ENCODE peak calls at places on chromosomes 6 and 20, in nine cellular contexts. One of them, this sample, is unnamed.

GRCh38 chr20:9087531-9088217 is 18.8 kb downstream of the PLCB4 start:
- DNase-seq in MCF 10A: no peak
- DNase-seq in fibroblast of gingiva: no peak
- DNase-seq in SK-MEL-5: no peak
- DNase-seq in NCI-H774: no peak
- DNase-seq in Peyer's patch: no peak
- DNase-seq in NCI-H187: peak; percentile 40
- DNase-seq in psoas muscle: no peak
- DNase-seq in putamen: no peak
- DNase-seq in this sample: no peak

GRCh38 chr6:159999240-159999671 is 30.4 kb downstream of the IGF2R start:
- DNase-seq in MCF 10A: no peak
- DNase-seq in fibroblast of gingiva: no peak
- DNase-seq in SK-MEL-5: no peak
- DNase-seq in NCI-H774: no peak
- DNase-seq in Peyer's patch: no peak
- DNase-seq in NCI-H187: no peak
- DNase-seq in psoas muscle: no peak
- DNase-seq in putamen: no peak
- DNase-seq in this sample: no peak

GRCh38 chr6:70725817-70726413 is 58.2 kb downstream of the SMAP1 start:
- DNase-seq in MCF 10A: peak; percentile 4
- DNase-seq in fibroblast of gingiva: peak; percentile 75
- DNase-seq in SK-MEL-5: no peak
- DNase-seq in NCI-H774: no peak
- DNase-seq in Peyer's patch: no peak
- DNase-seq in NCI-H187: no peak
- DNase-seq in psoas muscle: no peak
- DNase-seq in putamen: no peak
- DNase-seq in this sample: no peak

GRCh38 chr6:7523922-7524321 is 17.5 kb upstream of the DSP start:
- DNase-seq in MCF 10A: no peak
- DNase-seq in fibroblast of gingiva: no peak
- DNase-seq in SK-MEL-5: no peak
- DNase-seq in NCI-H774: no peak
- DNase-seq in Peyer's patch: no peak
- DNase-seq in NCI-H187: no peak
- DNase-seq in psoas muscle: no peak
- DNase-seq in putamen: no peak
- DNase-seq in this sample: no peak

GRCh38 chr6:169292340-169293124 is 38.9 kb upstream of the THBS2 start:
- DNase-seq in MCF 10A: peak; percentile 93
- DNase-seq in fibroblast of gingiva: peak; percentile 90
- DNase-seq in SK-MEL-5: peak; percentile 95
- DNase-seq in NCI-H774: no peak
- DNase-seq in Peyer's patch: no peak
- DNase-seq in NCI-H187: no peak
- DNase-seq in psoas muscle: peak; percentile 68
- DNase-seq in putamen: no peak
- DNase-seq in this sample: no peak

GRCh38 chr20:49279677-49280462 is 2.0 kb upstream of the ZNFX1 start:
- DNase-seq in MCF 10A: peak; percentile 28
- DNase-seq in fibroblast of gingiva: no peak
- DNase-seq in SK-MEL-5: peak; percentile 29
- DNase-seq in NCI-H774: no peak
- DNase-seq in Peyer's patch: no peak
- DNase-seq in NCI-H187: no peak
- DNase-seq in psoas muscle: no peak
- DNase-seq in putamen: no peak
- DNase-seq in this sample: no peak

GRCh38 chr20:33568378-33569289 is 78.7 kb downstream of the CBFA2T2 start:
- DNase-seq in MCF 10A: no peak
- DNase-seq in fibroblast of gingiva: peak; percentile 32
- DNase-seq in SK-MEL-5: no peak
- DNase-seq in NCI-H774: peak; percentile 97
- DNase-seq in Peyer's patch: no peak
- DNase-seq in NCI-H187: peak; percentile 84
- DNase-seq in psoas muscle: no peak
- DNase-seq in putamen: peak; percentile 56
- DNase-seq in this sample: no peak

GRCh38 chr20:1336699-1337387 is 7.9 kb upstream of the SDCBP2 start:
- DNase-seq in MCF 10A: peak; percentile 76
- DNase-seq in fibroblast of gingiva: no peak
- DNase-seq in SK-MEL-5: no peak
- DNase-seq in NCI-H774: peak; percentile 38
- DNase-seq in Peyer's patch: no peak
- DNase-seq in NCI-H187: no peak
- DNase-seq in psoas muscle: peak; percentile 85
- DNase-seq in putamen: no peak
- DNase-seq in this sample: peak; percentile 78

GRCh38 chr20:19628570-19629134 is 129.4 kb upstream of the RIN2 start:
- DNase-seq in MCF 10A: peak; percentile 87
- DNase-seq in fibroblast of gingiva: peak; percentile 20
- DNase-seq in SK-MEL-5: peak; percentile 88
- DNase-seq in NCI-H774: peak; percentile 48
- DNase-seq in Peyer's patch: no peak
- DNase-seq in NCI-H187: no peak
- DNase-seq in psoas muscle: no peak
- DNase-seq in putamen: peak; percentile 7
- DNase-seq in this sample: peak; percentile 20

GRCh38 chr20:37397076-37397953 is 51.4 kb downstream of the SRC start:
- DNase-seq in MCF 10A: peak; percentile 38
- DNase-seq in fibroblast of gingiva: no peak
- DNase-seq in SK-MEL-5: no peak
- DNase-seq in NCI-H774: no peak
- DNase-seq in Peyer's patch: no peak
- DNase-seq in NCI-H187: no peak
- DNase-seq in psoas muscle: no peak
- DNase-seq in putamen: no peak
- DNase-seq in this sample: no peak

GRCh38 chr6:41577865-41578713 is 31.9 kb downstream of the FOXP4 start:
- DNase-seq in MCF 10A: peak; percentile 67
- DNase-seq in fibroblast of gingiva: no peak
- DNase-seq in SK-MEL-5: no peak
- DNase-seq in NCI-H774: peak; percentile 61
- DNase-seq in Peyer's patch: no peak
- DNase-seq in NCI-H187: peak; percentile 70
- DNase-seq in psoas muscle: no peak
- DNase-seq in putamen: peak; percentile 41
- DNase-seq in this sample: peak; percentile 71

GRCh38 chr20:54134445-54135220 is 39.2 kb downstream of the CYP24A1 start:
- DNase-seq in MCF 10A: peak; percentile 53
- DNase-seq in fibroblast of gingiva: no peak
- DNase-seq in SK-MEL-5: no peak
- DNase-seq in NCI-H774: no peak
- DNase-seq in Peyer's patch: no peak
- DNase-seq in NCI-H187: no peak
- DNase-seq in psoas muscle: no peak
- DNase-seq in putamen: no peak
- DNase-seq in this sample: no peak

GRCh38 chr6:25419879-25420278 is 140.7 kb downstream of the CARMIL1 start:
- DNase-seq in MCF 10A: no peak
- DNase-seq in fibroblast of gingiva: no peak
- DNase-seq in SK-MEL-5: no peak
- DNase-seq in NCI-H774: no peak
- DNase-seq in Peyer's patch: no peak
- DNase-seq in NCI-H187: no peak
- DNase-seq in psoas muscle: no peak
- DNase-seq in putamen: no peak
- DNase-seq in this sample: no peak

GRCh38 chr20:25848222-25848621 is 151.6 kb upstream of the ZNF337 start:
- DNase-seq in MCF 10A: no peak
- DNase-seq in fibroblast of gingiva: no peak
- DNase-seq in SK-MEL-5: no peak
- DNase-seq in NCI-H774: no peak
- DNase-seq in Peyer's patch: no peak
- DNase-seq in NCI-H187: no peak
- DNase-seq in psoas muscle: peak; percentile 23
- DNase-seq in putamen: no peak
- DNase-seq in this sample: peak; percentile 24

GRCh38 chr6:147033267-147033666 is 170.9 kb upstream of the STXBP5 start:
- DNase-seq in MCF 10A: peak; percentile 16
- DNase-seq in fibroblast of gingiva: peak; percentile 64
- DNase-seq in SK-MEL-5: no peak
- DNase-seq in NCI-H774: no peak
- DNase-seq in Peyer's patch: no peak
- DNase-seq in NCI-H187: no peak
- DNase-seq in psoas muscle: no peak
- DNase-seq in putamen: no peak
- DNase-seq in this sample: no peak

GRCh38 chr6:104718672-104719071 is 141.0 kb downstream of the HACE1 start:
- DNase-seq in MCF 10A: no peak
- DNase-seq in fibroblast of gingiva: no peak
- DNase-seq in SK-MEL-5: no peak
- DNase-seq in NCI-H774: no peak
- DNase-seq in Peyer's patch: no peak
- DNase-seq in NCI-H187: no peak
- DNase-seq in psoas muscle: no peak
- DNase-seq in putamen: no peak
- DNase-seq in this sample: no peak

GRCh38 chr6:163324928-163325784 is 89.4 kb upstream of the QKI start:
- DNase-seq in MCF 10A: no peak
- DNase-seq in fibroblast of gingiva: peak; percentile 6
- DNase-seq in SK-MEL-5: peak; percentile 41
- DNase-seq in NCI-H774: no peak
- DNase-seq in Peyer's patch: no peak
- DNase-seq in NCI-H187: no peak
- DNase-seq in psoas muscle: no peak
- DNase-seq in putamen: peak; percentile 84
- DNase-seq in this sample: peak; percentile 52

GRCh38 chr6:153595903-153596302 is 443.1 kb upstream of the OPRM1 start:
- DNase-seq in MCF 10A: peak; percentile 83
- DNase-seq in fibroblast of gingiva: peak; percentile 1
- DNase-seq in SK-MEL-5: no peak
- DNase-seq in NCI-H774: no peak
- DNase-seq in Peyer's patch: no peak
- DNase-seq in NCI-H187: no peak
- DNase-seq in psoas muscle: no peak
- DNase-seq in putamen: no peak
- DNase-seq in this sample: no peak

GRCh38 chr6:112221561-112221960 is 32.8 kb downstream of the LAMA4 start:
- DNase-seq in MCF 10A: no peak
- DNase-seq in fibroblast of gingiva: peak; percentile 59
- DNase-seq in SK-MEL-5: no peak
- DNase-seq in NCI-H774: no peak
- DNase-seq in Peyer's patch: no peak
- DNase-seq in NCI-H187: no peak
- DNase-seq in psoas muscle: no peak
- DNase-seq in putamen: no peak
- DNase-seq in this sample: no peak

GRCh38 chr20:32516985-32517873 is 67.9 kb downstream of the NOL4L start:
- DNase-seq in MCF 10A: no peak
- DNase-seq in fibroblast of gingiva: no peak
- DNase-seq in SK-MEL-5: no peak
- DNase-seq in NCI-H774: no peak
- DNase-seq in Peyer's patch: peak; percentile 15
- DNase-seq in NCI-H187: no peak
- DNase-seq in psoas muscle: no peak
- DNase-seq in putamen: peak; percentile 63
- DNase-seq in this sample: no peak

GRCh38 chr6:51541847-51542246 is 545.6 kb downstream of the PKHD1 start:
- DNase-seq in MCF 10A: peak; percentile 36
- DNase-seq in fibroblast of gingiva: peak; percentile 24
- DNase-seq in SK-MEL-5: peak; percentile 61
- DNase-seq in NCI-H774: no peak
- DNase-seq in Peyer's patch: no peak
- DNase-seq in NCI-H187: no peak
- DNase-seq in psoas muscle: no peak
- DNase-seq in putamen: no peak
- DNase-seq in this sample: no peak

GRCh38 chr20:49737260-49737659 is 23.6 kb upstream of the B4GALT5 start:
- DNase-seq in MCF 10A: no peak
- DNase-seq in fibroblast of gingiva: no peak
- DNase-seq in SK-MEL-5: no peak
- DNase-seq in NCI-H774: no peak
- DNase-seq in Peyer's patch: no peak
- DNase-seq in NCI-H187: no peak
- DNase-seq in psoas muscle: no peak
- DNase-seq in putamen: no peak
- DNase-seq in this sample: no peak

GRCh38 chr6:170209354-170210025 is 81.4 kb downstream of the DLL1 start:
- DNase-seq in MCF 10A: no peak
- DNase-seq in fibroblast of gingiva: no peak
- DNase-seq in SK-MEL-5: no peak
- DNase-seq in NCI-H774: no peak
- DNase-seq in Peyer's patch: peak; percentile 41
- DNase-seq in NCI-H187: no peak
- DNase-seq in psoas muscle: no peak
- DNase-seq in putamen: no peak
- DNase-seq in this sample: peak; percentile 37

GRCh38 chr6:15073344-15073789 is 172.5 kb upstream of the JARID2 start:
- DNase-seq in MCF 10A: no peak
- DNase-seq in fibroblast of gingiva: no peak
- DNase-seq in SK-MEL-5: no peak
- DNase-seq in NCI-H774: no peak
- DNase-seq in Peyer's patch: no peak
- DNase-seq in NCI-H187: no peak
- DNase-seq in psoas muscle: no peak
- DNase-seq in putamen: peak; percentile 55
- DNase-seq in this sample: no peak

GRCh38 chr20:2101935-2102584 is 433 bp downstream of the STK35 start:
- DNase-seq in MCF 10A: peak; percentile 94
- DNase-seq in fibroblast of gingiva: peak; percentile 95
- DNase-seq in SK-MEL-5: peak; percentile 93
- DNase-seq in NCI-H774: peak; percentile 84
- DNase-seq in Peyer's patch: peak; percentile 91
- DNase-seq in NCI-H187: peak; percentile 87
- DNase-seq in psoas muscle: peak; percentile 96
- DNase-seq in putamen: peak; percentile 93
- DNase-seq in this sample: peak; percentile 90

GRCh38 chr6:169839493-169839892 is 88.1 kb downstream of the ERMARD start:
- DNase-seq in MCF 10A: no peak
- DNase-seq in fibroblast of gingiva: no peak
- DNase-seq in SK-MEL-5: no peak
- DNase-seq in NCI-H774: no peak
- DNase-seq in Peyer's patch: no peak
- DNase-seq in NCI-H187: no peak
- DNase-seq in psoas muscle: no peak
- DNase-seq in putamen: no peak
- DNase-seq in this sample: no peak

GRCh38 chr6:16756660-16757270 is 4.5 kb downstream of the ATXN1 start:
- DNase-seq in MCF 10A: peak; percentile 47
- DNase-seq in fibroblast of gingiva: peak; percentile 30
- DNase-seq in SK-MEL-5: no peak
- DNase-seq in NCI-H774: no peak
- DNase-seq in Peyer's patch: no peak
- DNase-seq in NCI-H187: no peak
- DNase-seq in psoas muscle: no peak
- DNase-seq in putamen: no peak
- DNase-seq in this sample: no peak

GRCh38 chr6:36033935-36034334 is 6.3 kb downstream of the MAPK14 start:
- DNase-seq in MCF 10A: peak; percentile 13
- DNase-seq in fibroblast of gingiva: peak; percentile 7
- DNase-seq in SK-MEL-5: no peak
- DNase-seq in NCI-H774: no peak
- DNase-seq in Peyer's patch: no peak
- DNase-seq in NCI-H187: no peak
- DNase-seq in psoas muscle: no peak
- DNase-seq in putamen: peak; percentile 49
- DNase-seq in this sample: no peak

GRCh38 chr20:58457083-58457680 is 58.0 kb downstream of the APCDD1L start:
- DNase-seq in MCF 10A: peak; percentile 23
- DNase-seq in fibroblast of gingiva: no peak
- DNase-seq in SK-MEL-5: no peak
- DNase-seq in NCI-H774: no peak
- DNase-seq in Peyer's patch: no peak
- DNase-seq in NCI-H187: no peak
- DNase-seq in psoas muscle: no peak
- DNase-seq in putamen: no peak
- DNase-seq in this sample: no peak

This sample was measured in right lobe of liver.